ENCODE peak calls at places on chromosomes 1 and 21, in seven cellular contexts. Q, L, E, H, O, K and N are unnamed samples.

GRCh38 chr1:171645553-171646336 is 6.7 kb downstream of the MYOC start:
- DNase-seq in Q (no peak), L (no peak), E (no peak), H (no peak), O (no peak), K (no peak), N (no peak)

GRCh38 chr1:227192163-227192562 is 126.1 kb downstream of the CDC42BPA start:
- DNase-seq in Q (no peak), L (peak; percentile 75), E (peak; percentile 46), H (no peak), O (no peak), K (peak; percentile 67), N (no peak)

GRCh38 chr1:225845633-225846259 is 35.8 kb downstream of the EPHX1 start:
- DNase-seq in Q (peak; percentile 74), L (peak; percentile 53), E (peak; percentile 72), H (peak; percentile 46), O (no peak), K (peak; percentile 86), N (no peak)

GRCh38 chr1:17866451-17867029 is 111.4 kb downstream of the ACTL8 start:
- DNase-seq in Q (no peak), L (peak; percentile 90), E (peak; percentile 62), H (no peak), O (no peak), K (peak; percentile 71), N (no peak)

GRCh38 chr1:46191033-46191701 is 7.1 kb downstream of the POMGNT1 start:
- DNase-seq in Q (no peak), L (no peak), E (no peak), H (no peak), O (no peak), K (no peak), N (no peak)

GRCh38 chr21:40466893-40467483 is 380.0 kb downstream of the DSCAM start:
- DNase-seq in Q (no peak), L (no peak), E (no peak), H (no peak), O (no peak), K (peak; percentile 5), N (no peak)

GRCh38 chr1:186792870-186793581 is 35.7 kb upstream of the PLA2G4A start:
- DNase-seq in Q (no peak), L (peak; percentile 63), E (peak; percentile 9), H (no peak), O (no peak), K (no peak), N (no peak)

GRCh38 chr1:110070282-110070967 is at the start of gene ALX3:
- DNase-seq in Q (no peak), L (no peak), E (no peak), H (no peak), O (no peak), K (no peak), N (no peak)

GRCh38 chr1:84861516-84861915 is 31.5 kb downstream of the LPAR3 start:
- DNase-seq in Q (no peak), L (no peak), E (no peak), H (no peak), O (no peak), K (no peak), N (no peak)

GRCh38 chr1:217135569-217135915 is 412.3 kb upstream of the ESRRG start:
- DNase-seq in Q (no peak), L (no peak), E (no peak), H (no peak), O (no peak), K (no peak), N (no peak)

GRCh38 chr1:60963167-60963909 is 119.0 kb upstream of the NFIA start:
- DNase-seq in Q (no peak), L (no peak), E (no peak), H (no peak), O (no peak), K (no peak), N (no peak)

GRCh38 chr1:207745285-207745684 is 6.6 kb upstream of the CD46 start:
- DNase-seq in Q (no peak), L (no peak), E (no peak), H (no peak), O (no peak), K (no peak), N (no peak)

GRCh38 chr1:112698366-112699310 is 8.3 kb downstream of the RHOC start:
- DNase-seq in Q (no peak), L (no peak), E (no peak), H (no peak), O (no peak), K (no peak), N (no peak)

GRCh38 chr1:154807048-154807591 is 63.0 kb downstream of the KCNN3 start:
- DNase-seq in Q (no peak), L (no peak), E (no peak), H (no peak), O (no peak), K (no peak), N (no peak)

GRCh38 chr1:27491748-27492700 is 2.1 kb upstream of the WASF2 start:
- DNase-seq in Q (no peak), L (no peak), E (no peak), H (no peak), O (no peak), K (no peak), N (no peak)

GRCh38 chr1:9293512-9294439 is 1.1 kb downstream of the SPSB1 start:
- DNase-seq in Q (no peak), L (peak; percentile 39), E (no peak), H (peak; percentile 44), O (peak; percentile 43), K (peak; percentile 28), N (no peak)

GRCh38 chr1:90143522-90144050 is 148.7 kb downstream of the ZNF326 start:
- DNase-seq in Q (no peak), L (no peak), E (no peak), H (no peak), O (no peak), K (no peak), N (no peak)

GRCh38 chr1:157347508-157347907 is 204.8 kb downstream of the FCRL5 start:
- DNase-seq in Q (no peak), L (no peak), E (no peak), H (no peak), O (no peak), K (no peak), N (no peak)

GRCh38 chr1:91555821-91556531 is 55.3 kb downstream of the CDC7 start:
- DNase-seq in Q (no peak), L (peak; percentile 28), E (peak; percentile 41), H (peak; percentile 81), O (peak; percentile 90), K (no peak), N (no peak)